ENCODE peak calls at places on chromosomes 16 and 17, in seven cellular contexts. K is stimulated activated CD8-positive, alpha-beta memory T cell treated with anti-CD3 and anti-CD28 coated beads, Interleukin-15, amount 100 ng/mL, for 24 hours; Q is H7; G is ELR; X is iris pigment epithelial cell; P is fibroblast of the conjunctiva; F is CD8-positive, alpha-beta memory T cell. T is an unnamed sample.

GRCh38 chr17:4180791-4181190 is 37.8 kb downstream of the CYB5D2 start:
- DNase-seq in G (no peak), Q (no peak), F (no peak), K (no peak), X (no peak), P (no peak), T (no peak)

GRCh38 chr17:66593116-66593515 is 241.8 kb upstream of the CACNG5 start:
- DNase-seq in Q (no peak), G (no peak), K (no peak), X (no peak), P (no peak), F (no peak), T (no peak)

GRCh38 chr17:43907425-43907981 is at the start of gene MPP2:
- DNase-seq in X (peak), Q (peak), K (no peak), G (peak), F (peak), P (peak), T (peak)

GRCh38 chr16:24717411-24717810 is 12.0 kb upstream of the TNRC6A start:
- DNase-seq in P (no peak), X (peak), K (no peak), Q (no peak), G (no peak), F (no peak), T (peak)

GRCh38 chr16:367333-367903 is 2.9 kb downstream of the MRPL28 start:
- DNase-seq in G (no peak), Q (no peak), F (no peak), K (no peak), P (no peak), X (no peak), T (no peak)

GRCh38 chr16:85998868-85999729 is 100.1 kb downstream of the IRF8 start:
- DNase-seq in P (no peak), K (no peak), Q (no peak), G (peak), F (no peak), X (peak), T (no peak)

GRCh38 chr17:81035389-81036127 is 607 bp downstream of the BAIAP2 start:
- DNase-seq in X (no peak), P (no peak), Q (no peak), G (peak), F (no peak), K (no peak), T (peak)

GRCh38 chr17:59287452-59287851 is 44.0 kb upstream of the YPEL2 start:
- DNase-seq in P (no peak), G (peak), K (no peak), F (no peak), X (peak), Q (no peak), T (peak)

GRCh38 chr17:40340880-40341807 is 23.4 kb downstream of the GJD3 start:
- DNase-seq in G (peak), Q (peak), K (peak), P (no peak), F (peak), X (peak), T (peak)

GRCh38 chr17:8151120-8151640 is 1.0 kb downstream of the PER1 start:
- DNase-seq in P (peak), Q (peak), G (peak), F (peak), K (peak), X (peak), T (peak)

GRCh38 chr16:72244853-72245252 is 72.9 kb upstream of the PMFBP1 start:
- DNase-seq in F (no peak), Q (peak), X (no peak), P (no peak), K (no peak), G (peak), T (no peak)

GRCh38 chr16:75514296-75514695 is 19.1 kb upstream of the CHST6 start:
- DNase-seq in Q (no peak), P (no peak), X (no peak), F (no peak), G (no peak), K (no peak), T (no peak)